ENCODE peak calls at places on chromosomes 3 and 15, in nine cellular contexts. A is kidney epithelial cell; W is ascending aorta; X is testis; J is iPS DF 6.9; Z is NCI-H345; O is dorsolateral prefrontal cortex; G is stimulated activated naive B cell treated with anti-CD40 and anti-IgM and Interleukin-4, amounts not matched to agents 10 μg/mL and 1 μg/mL and 100 μg/mL, for 72 hours; S is GM20000. E is an unnamed sample.

GRCh38 chr3:194326192-194327029 is 24.7 kb downstream of the CPN2 start:
- DNase-seq in A (no peak), W (no peak), X (no peak), J (no peak), Z (no peak), O (no peak), G (no peak), S (no peak), E (no peak)

GRCh38 chr3:66885326-66886000 is 112.6 kb upstream of the KBTBD8 start:
- DNase-seq in A (peak), W (no peak), X (no peak), J (no peak), Z (no peak), O (no peak), G (no peak), S (no peak), E (no peak)

GRCh38 chr3:64270861-64271260 is 45.6 kb upstream of the PRICKLE2 start:
- DNase-seq in A (no peak), W (no peak), X (no peak), J (no peak), Z (no peak), O (no peak), G (no peak), S (no peak), E (no peak)

GRCh38 chr3:177982034-177982433 is 554.2 kb upstream of the KCNMB2 start:
- DNase-seq in A (no peak), W (no peak), X (no peak), J (no peak), Z (no peak), O (no peak), G (no peak), S (no peak), E (no peak)

GRCh38 chr3:73094127-73094526 is 32.7 kb downstream of the EBLN2 start:
- DNase-seq in A (peak), W (no peak), X (no peak), J (no peak), Z (no peak), O (no peak), G (no peak), S (no peak), E (no peak)

GRCh38 chr3:134106580-134106979 is 76.9 kb upstream of the SLCO2A1 start:
- DNase-seq in A (no peak), W (no peak), X (no peak), J (no peak), Z (no peak), O (no peak), G (no peak), S (no peak), E (no peak)

GRCh38 chr15:91128028-91128427 is 28.0 kb downstream of the SV2B start:
- DNase-seq in A (no peak), W (no peak), X (no peak), J (no peak), Z (no peak), O (no peak), G (no peak), S (no peak), E (no peak)

GRCh38 chr3:182583545-182583944 is 209.8 kb upstream of the ATP11B start:
- DNase-seq in A (no peak), W (no peak), X (no peak), J (no peak), Z (no peak), O (no peak), G (no peak), S (no peak), E (no peak)

GRCh38 chr3:49006591-49007067 is 562 bp upstream of the WDR6 start:
- DNase-seq in A (no peak), W (peak), X (peak), J (no peak), Z (peak), O (peak), G (no peak), S (no peak), E (peak)

GRCh38 chr15:63553388-63553791 is 43.8 kb upstream of the FBXL22 start:
- DNase-seq in A (peak), W (no peak), X (peak), J (no peak), Z (no peak), O (no peak), G (no peak), S (no peak), E (no peak)

GRCh38 chr15:80174017-80174746 is 21.4 kb downstream of the FAH start:
- DNase-seq in A (no peak), W (peak), X (peak), J (no peak), Z (no peak), O (no peak), G (no peak), S (no peak), E (no peak)

GRCh38 chr3:171879472-171879871 is 36.3 kb downstream of the TMEM212 start:
- DNase-seq in A (no peak), W (no peak), X (no peak), J (no peak), Z (no peak), O (no peak), G (no peak), S (no peak), E (no peak)

GRCh38 chr3:56855856-56856538 is 54.2 kb upstream of the ARHGEF3 start:
- DNase-seq in A (no peak), W (peak), X (peak), J (no peak), Z (no peak), O (peak), G (no peak), S (peak), E (no peak)

GRCh38 chr15:66269326-66270090 is 16.0 kb upstream of the MEGF11 start:
- DNase-seq in A (peak), W (no peak), X (no peak), J (no peak), Z (no peak), O (no peak), G (no peak), S (no peak), E (no peak)

GRCh38 chr15:50627351-50628055 is 59.1 kb downstream of the TRPM7 start:
- DNase-seq in A (no peak), W (no peak), X (no peak), J (no peak), Z (no peak), O (no peak), G (no peak), S (no peak), E (no peak)

GRCh38 chr3:136753112-136753939 is 1.1 kb upstream of the STAG1 start:
- DNase-seq in A (no peak), W (no peak), X (no peak), J (no peak), Z (no peak), O (no peak), G (no peak), S (no peak), E (peak)

GRCh38 chr3:121411554-121411953 is 134.2 kb downstream of the POLQ start:
- DNase-seq in A (no peak), W (no peak), X (no peak), J (no peak), Z (no peak), O (no peak), G (no peak), S (no peak), E (no peak)

E was measured in NCI-H1417.